ENCODE peak calls at places on chromosome 18, in four cellular contexts. N, K, P and I are unnamed samples.

GRCh38 chr18:13107074-13107473 is 111.5 kb upstream of the LDLRAD4 start:
- DNase-seq in N (peak; percentile 66), K (no peak), P (no peak), I (peak; percentile 43)

GRCh38 chr18:71450258-71450657 is 1093.9 kb downstream of the CBLN2 start:
- DNase-seq in N (no peak), K (no peak), P (no peak), I (no peak)

GRCh38 chr18:61817086-61817485 is 75.7 kb downstream of the RNF152 start:
- DNase-seq in N (peak; percentile 36), K (no peak), P (no peak), I (peak; percentile 11)

GRCh38 chr18:35582899-35583558 is 1.5 kb downstream of the GALNT1 start:
- DNase-seq in N (peak; percentile 22), K (no peak), P (peak; percentile 5), I (peak; percentile 58)

GRCh38 chr18:74252032-74252380 is 39.8 kb downstream of the CYB5A start:
- DNase-seq in N (peak; percentile 68), K (no peak), P (no peak), I (peak; percentile 31)

GRCh38 chr18:80022613-80023012 is 11.6 kb upstream of the RBFA start:
- DNase-seq in N (peak; percentile 40), K (peak; percentile 24), P (peak; percentile 21), I (peak; percentile 27)

GRCh38 chr18:21489119-21489750 is 111.3 kb downstream of the ESCO1 start:
- DNase-seq in N (peak; percentile 67), K (peak; percentile 40), P (peak; percentile 31), I (peak; percentile 12)

GRCh38 chr18:29377346-29377745 is 1200.4 kb upstream of the CDH2 start:
- DNase-seq in N (no peak), K (no peak), P (peak; percentile 12), I (peak; percentile 6)

GRCh38 chr18:51802589-51802988 is 537.4 kb upstream of the DCC start:
- DNase-seq in N (no peak), K (no peak), P (no peak), I (no peak)

GRCh38 chr18:48467231-48467630 is 58.0 kb upstream of the ZBTB7C start:
- DNase-seq in N (no peak), K (no peak), P (no peak), I (no peak)

GRCh38 chr18:27017901-27018500 is 152.5 kb upstream of the AQP4 start:
- DNase-seq in N (peak; percentile 43), K (no peak), P (peak; percentile 11), I (no peak)

GRCh38 chr18:76519156-76519549 is 24.1 kb upstream of the ZNF516 start:
- DNase-seq in N (peak; percentile 62), K (no peak), P (no peak), I (no peak)

GRCh38 chr18:39453882-39454281 is 1888.3 kb upstream of the CELF4 start:
- DNase-seq in N (peak; percentile 65), K (no peak), P (peak; percentile 46), I (peak; percentile 61)

GRCh38 chr18:75209952-75210261 is 690 bp upstream of the TSHZ1 start:
- DNase-seq in N (peak; percentile 59), K (no peak), P (peak; percentile 35), I (no peak)

GRCh38 chr18:53817976-53818950 is 406.2 kb downstream of the MBD2 start:
- DNase-seq in N (peak; percentile 12), K (no peak), P (peak; percentile 2), I (no peak)

GRCh38 chr18:985301-985700 is 80.6 kb downstream of the ADCYAP1 start:
- DNase-seq in N (no peak), K (no peak), P (no peak), I (no peak)

GRCh38 chr18:32445846-32446245 is 24.8 kb downstream of the GAREM1 start:
- DNase-seq in N (no peak), K (no peak), P (no peak), I (no peak)

GRCh38 chr18:76451475-76452331 is 43.3 kb downstream of the ZNF516 start:
- DNase-seq in N (peak; percentile 66), K (no peak), P (no peak), I (no peak)

GRCh38 chr18:67072789-67073188 is 443.7 kb downstream of the DSEL start:
- DNase-seq in N (no peak), K (no peak), P (no peak), I (no peak)

GRCh38 chr18:79441261-79441819 is 45.6 kb downstream of the NFATC1 start:
- DNase-seq in N (no peak), K (no peak), P (no peak), I (no peak)

GRCh38 chr18:69718912-69719547 is 228.6 kb downstream of the CD226 start:
- DNase-seq in N (no peak), K (no peak), P (no peak), I (no peak)

GRCh38 chr18:9474103-9474982 is 970 bp upstream of the RALBP1 start:
- DNase-seq in N (peak; percentile 91), K (peak; percentile 72), P (no peak), I (peak; percentile 79)

GRCh38 chr18:75087119-75088020 is 121.6 kb downstream of the PTGR3 start:
- DNase-seq in N (no peak), K (no peak), P (no peak), I (no peak)

GRCh38 chr18:40414155-40414754 is 1540.8 kb upstream of the PIK3C3 start:
- DNase-seq in N (peak; percentile 55), K (no peak), P (no peak), I (peak; percentile 33)

GRCh38 chr18:58080516-58080915 is 36.5 kb downstream of the NEDD4L start:
- DNase-seq in N (no peak), K (no peak), P (no peak), I (no peak)
- H3K4me2 ChIP-seq in N (no peak overlapping the region), K (no peak overlapping the region), P (no peak overlapping the region), I (no peak overlapping the region)

GRCh38 chr18:7923105-7923504 is 356.0 kb downstream of the PTPRM start:
- DNase-seq in N (no peak), K (no peak), P (peak; percentile 26), I (no peak)
- H3K4me2 ChIP-seq in N (peak overlapping the region; percentile 69), K (peak overlapping the region; percentile 77), P (peak overlapping the region; percentile 48), I (peak overlapping the region; percentile 62)

GRCh38 chr18:63309422-63309821 is 10.1 kb downstream of the BCL2 start:
- DNase-seq in N (no peak), K (no peak), P (no peak), I (no peak)
- H3K4me2 ChIP-seq in N (no peak overlapping the region), K (no peak overlapping the region), P (no peak overlapping the region), I (no peak overlapping the region)

DNA sequence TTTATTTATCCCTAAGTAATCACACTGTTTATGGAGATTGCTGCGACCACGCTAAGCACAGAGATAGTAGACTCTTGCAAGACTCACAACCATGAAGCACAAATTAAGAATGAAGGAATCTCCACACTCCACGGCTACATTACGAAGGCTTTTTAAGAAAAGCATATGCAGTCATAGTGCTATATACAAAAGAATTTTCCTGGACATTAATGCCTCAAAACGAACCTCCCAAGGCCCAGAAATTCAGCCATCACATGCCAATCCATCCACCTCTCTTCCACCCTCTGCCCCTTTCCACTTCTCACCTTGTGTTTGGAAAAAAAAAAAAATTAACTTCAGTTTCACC is 186.7 kb downstream of the TCF4 start:
- DNase-seq in N (peak; percentile 53), K (no peak), P (no peak), I (peak; percentile 35)
- H3K4me2 ChIP-seq in N (peak overlapping the region; percentile 98), K (no peak overlapping the region), P (no peak overlapping the region), I (peak overlapping the region; percentile 94)

GRCh38 chr18:24678626-24679025 is 218.2 kb downstream of the HRH4 start:
- DNase-seq in N (peak; percentile 75), K (no peak), P (peak; percentile 16), I (no peak)

GRCh38 chr18:24678113-24678512 is 217.7 kb downstream of the HRH4 start:
- DNase-seq in N (no peak), K (no peak), P (no peak), I (no peak)

GRCh38 chr18:24674236-24675004 is 214.0 kb downstream of the HRH4 start:
- DNase-seq in N (peak; percentile 7), K (no peak), P (peak; percentile 41), I (no peak)

GRCh38 chr18:24679062-24679461 is 218.6 kb downstream of the HRH4 start:
- DNase-seq in N (peak; percentile 1), K (no peak), P (no peak), I (no peak)

GRCh38 chr18:24677011-24677410 is 216.6 kb downstream of the HRH4 start:
- DNase-seq in N (peak; percentile 79), K (no peak), P (peak; percentile 23), I (peak; percentile 1)
- H3K4me2 ChIP-seq in N (no peak overlapping the region), K (no peak overlapping the region), P (no peak overlapping the region), I (no peak overlapping the region)

GRCh38 chr18:3347286-3347803 is 85.4 kb downstream of the MYL12B start:
- DNase-seq in N (no peak), K (no peak), P (no peak), I (no peak)
- H3K4me2 ChIP-seq in N (no peak overlapping the region), K (no peak overlapping the region), P (no peak overlapping the region), I (no peak overlapping the region)

DNA sequence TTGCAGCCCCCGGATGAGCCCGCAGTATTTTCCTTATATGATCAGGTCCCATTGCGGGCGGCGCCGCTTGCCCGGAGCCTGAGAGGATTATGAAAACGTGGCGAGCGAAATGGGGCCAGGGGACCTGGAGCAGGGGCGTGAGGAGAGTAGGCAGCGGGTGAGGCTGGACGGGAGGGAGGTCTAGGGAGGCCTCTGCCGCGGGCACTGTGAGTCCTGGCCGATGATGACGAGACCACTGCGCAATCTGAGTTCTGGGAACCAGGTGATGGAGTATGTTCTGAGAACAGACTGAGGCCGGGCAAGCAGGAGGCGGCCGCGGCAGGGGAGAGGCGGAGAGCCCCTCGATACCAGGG is 790 bp upstream of the ACAA2 start:
- DNase-seq in N (peak; percentile 85), K (no peak), P (peak; percentile 58), I (peak; percentile 62)
- H3K4me2 ChIP-seq in N (peak overlapping the region; percentile 93), K (peak overlapping the region; percentile 97), P (peak overlapping the region; percentile 95), I (peak overlapping the region; percentile 93)

DNA sequence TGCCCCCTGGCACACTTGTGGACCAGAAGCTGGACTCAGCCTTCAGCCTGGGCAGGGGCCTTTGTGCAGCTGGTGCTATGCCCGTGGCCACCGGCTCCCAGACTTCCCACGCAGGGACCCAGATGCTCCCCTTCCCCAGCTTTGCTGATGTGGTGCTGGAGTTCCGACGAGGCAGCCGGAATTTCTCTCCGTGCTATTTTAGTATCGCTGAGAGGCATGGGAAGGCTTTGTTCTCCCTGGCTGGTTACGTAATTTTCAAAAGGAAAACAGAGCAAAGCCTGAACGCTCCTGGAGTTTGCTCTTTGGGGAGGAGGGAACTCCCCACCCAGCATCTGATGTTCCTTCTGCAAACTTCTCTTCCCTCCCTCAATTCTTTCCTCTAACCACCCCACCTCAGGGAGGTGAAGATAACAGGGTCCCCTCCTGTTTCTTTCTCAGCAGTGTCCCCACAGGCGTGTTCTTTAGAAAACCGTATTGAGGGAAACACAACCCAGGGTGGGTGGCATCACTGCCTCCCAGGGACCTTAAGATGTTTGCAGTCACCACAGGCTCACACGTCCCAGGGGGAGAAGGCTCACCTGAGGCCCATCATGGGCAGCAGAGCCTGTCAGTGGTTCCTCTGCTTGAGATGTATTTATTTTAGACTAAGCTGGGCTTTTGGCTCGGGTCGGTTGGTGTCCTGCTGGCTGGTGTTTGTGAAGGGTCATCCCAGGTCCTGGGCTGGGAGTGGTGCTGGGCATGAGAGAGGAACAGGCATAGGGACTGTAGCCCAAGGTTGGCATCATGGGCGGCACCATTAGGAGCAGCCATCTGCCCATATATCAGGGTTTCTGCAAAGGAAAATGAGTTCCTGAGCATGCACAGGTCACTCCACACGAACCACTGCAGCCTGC is 95.0 kb downstream of the MAPK4 start:
- DNase-seq in N (no peak), K (no peak), P (no peak), I (no peak)
- H3K4me2 ChIP-seq in N (no peak overlapping the region), K (no peak overlapping the region), P (no peak overlapping the region), I (no peak overlapping the region)